ENCODE peak calls at places on chromosomes 5 and 9, in nine cellular contexts. F, G, O, N, B, R, U, V and T are unnamed samples.

GRCh38 chr5:73197637-73198257 is 24.8 kb downstream of the TMEM174 start:
- DNase-seq in U (no peak), R (no peak), F (no peak), O (no peak), V (no peak), N (no peak), G (no peak), B (no peak), T (no peak)

GRCh38 chr5:89105836-89106235 is 222.9 kb upstream of the MEF2C start:
- DNase-seq in N (no peak), B (no peak), F (no peak), R (no peak), U (no peak), G (no peak), O (no peak), V (no peak), T (no peak)

GRCh38 chr5:108232805-108233204 is 149.1 kb downstream of the FBXL17 start:
- DNase-seq in V (no peak), O (no peak), B (no peak), N (no peak), F (no peak), R (no peak), G (no peak), U (no peak), T (no peak)

GRCh38 chr5:94890907-94891306 is 272.4 kb downstream of the SLF1 start:
- DNase-seq in G (no peak), N (no peak), O (no peak), U (no peak), R (no peak), B (no peak), V (no peak), F (no peak), T (no peak)

GRCh38 chr9:81893929-81894328 is 34.3 kb upstream of the SPATA31D4 start:
- DNase-seq in U (no peak), F (no peak), V (peak; percentile 69), N (no peak), G (no peak), B (no peak), R (no peak), O (no peak), T (no peak)

GRCh38 chr5:137822158-137822764 is 45.4 kb upstream of the MYOT start:
- DNase-seq in B (no peak), F (peak; percentile 44), U (peak; percentile 49), V (peak; percentile 18), G (peak; percentile 45), R (no peak), N (peak; percentile 17), O (peak; percentile 55), T (no peak)

GRCh38 chr9:104091708-104092107 is 2.4 kb upstream of the SMC2 start:
- DNase-seq in G (peak; percentile 51), O (peak; percentile 33), R (no peak), V (peak; percentile 78), N (peak; percentile 76), U (no peak), B (no peak), F (no peak), T (no peak)

GRCh38 chr5:144697847-144698262 is 527.2 kb downstream of the KCTD16 start:
- DNase-seq in O (no peak), R (no peak), V (peak; percentile 97), U (no peak), G (no peak), B (no peak), N (no peak), F (no peak), T (no peak)

GRCh38 chr5:109688647-109688998 is 1.1 kb upstream of the MAN2A1 start:
- DNase-seq in R (no peak), U (no peak), O (no peak), B (no peak), F (no peak), V (peak; percentile 28), G (peak; percentile 33), N (no peak), T (no peak)

GRCh38 chr9:134563397-134563796 is 78.2 kb upstream of the COL5A1 start:
- DNase-seq in O (no peak), R (peak; percentile 1), G (no peak), B (no peak), V (no peak), N (no peak), F (no peak), U (peak; percentile 11), T (no peak)

GRCh38 chr9:37259906-37260305 is 139.5 kb downstream of the ZCCHC7 start:
- DNase-seq in R (no peak), G (no peak), V (no peak), U (no peak), F (no peak), O (no peak), B (no peak), N (no peak), T (no peak)

GRCh38 chr5:67146574-67146973 is 50.0 kb downstream of the CD180 start:
- DNase-seq in F (no peak), O (no peak), U (no peak), G (no peak), V (peak; percentile 47), R (no peak), B (no peak), N (no peak), T (no peak)

GRCh38 chr5:175921066-175921730 is 46.9 kb downstream of the THOC3 start:
- DNase-seq in U (no peak), O (no peak), B (no peak), F (no peak), N (no peak), V (no peak), G (no peak), R (no peak), T (no peak)

GRCh38 chr9:68545033-68545705 is 4.5 kb upstream of the TMEM252 start:
- DNase-seq in N (no peak), V (no peak), O (no peak), B (no peak), R (no peak), F (no peak), G (no peak), U (no peak), T (no peak)

DNA sequence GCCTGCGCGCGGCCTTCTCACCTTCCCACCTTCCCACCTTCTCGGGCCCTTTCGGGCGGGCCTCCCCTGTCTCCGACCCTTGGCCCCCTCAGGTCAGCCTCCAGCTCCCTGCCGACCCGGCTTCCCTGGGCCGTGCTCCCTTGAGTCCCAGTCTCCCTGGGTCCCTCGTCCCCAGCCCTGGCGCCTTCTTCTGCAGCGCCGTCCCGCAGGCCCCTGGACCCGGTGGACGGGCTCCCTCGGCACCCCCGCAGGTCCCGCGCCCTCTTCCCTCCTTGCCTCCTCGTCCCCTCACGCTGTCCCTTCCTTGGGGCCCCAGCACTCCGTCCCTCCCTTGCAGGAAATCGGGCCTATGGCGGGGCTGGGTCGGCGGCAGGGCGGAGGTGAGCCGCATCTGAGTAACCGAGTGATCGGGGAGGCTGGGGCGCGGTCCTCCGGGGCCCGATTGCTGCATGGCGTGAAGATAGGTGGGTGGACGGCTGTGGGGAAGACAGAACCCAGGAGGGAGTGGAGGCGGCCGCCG is 7.6 kb downstream of the ARPC5L start:
- DNase-seq in B (no peak), G (peak; percentile 49), N (no peak), R (no peak), U (peak; percentile 54), F (peak; percentile 43), V (no peak), O (no peak), T (no peak)
- TF ChIP-seq POLR2A in B (no peak), G (no peak), N (no peak), R (no peak), U (no peak), F (no peak), V (no peak), O (no peak), T (no peak)

GRCh38 chr5:74766887-74767578 is at the start of the genes GFM2 and NSA2:
- DNase-seq in U (peak; percentile 94), B (peak; percentile 37), R (peak; percentile 91), V (peak; percentile 94), N (peak; percentile 90), G (peak; percentile 94), O (peak; percentile 86), F (peak; percentile 95), T (peak; percentile 69)
- TF ChIP-seq POLR2A in U (no peak), B (peak; percentile 81), R (no peak), V (peak; percentile 61), N (peak; percentile 39), G (peak; percentile 40), O (peak; percentile 21), F (no peak), T (no peak)

GRCh38 chr5:55597014-55597981 is 62.5 kb upstream of the PLPP1 start:
- DNase-seq in R (peak; percentile 53), N (peak; percentile 68), G (no peak), B (no peak), U (peak; percentile 63), F (no peak), V (peak; percentile 82), O (peak; percentile 40), T (no peak)

GRCh38 chr5:55601209-55601618 is 66.5 kb upstream of the PLPP1 start:
- DNase-seq in O (peak; percentile 82), V (peak; percentile 61), G (peak; percentile 85), F (peak; percentile 72), R (peak; percentile 79), B (no peak), N (peak; percentile 90), U (peak; percentile 91), T (peak; percentile 9)

GRCh38 chr5:55600086-55600485 is 65.3 kb upstream of the PLPP1 start:
- DNase-seq in G (no peak), N (no peak), R (no peak), V (no peak), F (no peak), O (no peak), U (no peak), B (no peak), T (no peak)

GRCh38 chr5:55600536-55601208 is 65.9 kb upstream of the PLPP1 start:
- DNase-seq in N (peak; percentile 57), O (no peak), G (no peak), B (peak; percentile 28), F (no peak), U (no peak), V (peak; percentile 60), R (peak; percentile 43), T (no peak)

DNA sequence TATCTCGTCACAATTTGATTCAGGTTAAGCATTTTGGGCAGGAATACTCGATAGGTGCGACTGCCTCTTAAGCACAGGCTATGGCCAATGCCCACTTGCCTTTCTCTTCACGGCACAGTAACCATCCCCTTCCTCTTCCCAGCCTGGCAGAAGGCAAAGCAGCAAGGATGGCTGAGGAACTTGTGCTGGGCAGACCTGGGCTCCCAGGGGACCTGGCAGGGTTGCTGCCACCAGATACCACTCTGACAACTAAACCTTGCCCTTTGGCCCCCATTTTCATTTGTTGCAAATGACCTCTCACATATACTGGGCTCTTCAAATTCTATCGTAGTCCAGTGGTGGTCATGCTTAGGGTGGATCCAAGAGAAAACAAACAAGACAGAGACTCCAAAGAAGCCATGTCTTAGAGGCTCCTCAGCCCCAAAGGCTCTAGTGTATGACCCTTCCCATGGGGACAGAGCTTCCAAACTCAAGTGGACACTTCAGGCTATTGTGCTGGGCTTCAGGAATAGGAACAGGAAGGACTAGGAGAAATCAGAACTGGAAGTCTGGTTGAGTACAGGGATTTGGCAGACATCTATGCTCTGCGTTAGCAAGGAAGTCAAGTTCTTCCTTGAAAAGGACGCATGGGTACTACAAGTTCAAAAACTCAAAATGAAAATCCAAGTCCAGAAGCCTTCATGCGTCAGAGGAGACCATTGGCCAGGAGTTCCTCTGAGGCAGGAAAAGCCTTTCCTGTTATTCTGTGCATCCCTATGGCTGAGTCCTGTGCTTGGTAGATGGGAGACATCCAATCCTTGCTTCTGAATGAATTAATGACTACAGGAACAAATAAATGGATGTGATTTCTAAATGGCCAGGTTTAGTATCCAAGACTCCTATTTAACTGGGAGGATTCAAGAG is 64.6 kb upstream of the PLPP1 start:
- DNase-seq in V (no peak), B (no peak), O (no peak), F (no peak), N (peak; percentile 33), U (no peak), R (no peak), G (no peak), T (no peak)
- TF ChIP-seq POLR2A in V (no peak), B (no peak), O (no peak), F (no peak), N (no peak), U (peak; percentile 16), R (no peak), G (no peak), T (no peak)

GRCh38 chr9:129888085-129888808 is 53.0 kb downstream of the USP20 start:
- DNase-seq in F (peak; percentile 62), G (peak; percentile 84), N (no peak), U (no peak), R (peak; percentile 77), O (peak; percentile 39), B (peak; percentile 63), V (no peak), T (peak; percentile 53)
- TF ChIP-seq POLR2A in F (no peak), G (peak; percentile 61), N (no peak), U (no peak), R (no peak), O (no peak), B (peak; percentile 97), V (no peak), T (no peak)